ENCODE peak calls at places on chromosomes 4 and X, in ten cellular contexts. G is transverse colon, S is IMR-90, O is ovary, P is NT2/D1, Q is heart right ventricle, W is ascending aorta, M is H9, I is stomach, C is adipocyte. R is an unnamed sample. For H3K27me3, the result is how much of the 10 kb centered on the place peaks cover.

GRCh38 chr4:82648356-82648755 is 86.6 kb upstream of the TMEM150C start:
- DNase-seq in G (no peak), S (peak), O (no peak), P (no peak), Q (no peak), W (no peak), M (no peak), I (no peak), C (no peak), R (no peak)

GRCh38 chr4:145618210-145618911 is 824 bp upstream of the MMAA start:
- DNase-seq in G (peak), S (no peak), O (peak), P (no peak), Q (peak), W (no peak), M (no peak), I (no peak), C (peak), R (peak)

GRCh38 chr4:22515145-22515887 is 550 bp downstream of the ADGRA3 start:
- DNase-seq in G (peak), S (peak), O (peak), P (no peak), Q (peak), W (no peak), M (peak), I (peak), C (peak), R (peak)

GRCh38 chr4:1356181-1356998 is 9.4 kb downstream of the UVSSA start:
- DNase-seq in G (peak), S (peak), O (peak), P (peak), Q (peak), W (no peak), M (peak), I (peak), C (peak), R (peak)

GRCh38 chr4:126144838-126145237 is 830.1 kb downstream of the FAT4 start:
- DNase-seq in G (no peak), S (peak), O (no peak), P (no peak), Q (no peak), W (no peak), M (no peak), I (no peak), C (peak), R (no peak)

GRCh38 chrX:102858826-102859627 is 78.0 kb upstream of the RAB40AL start:
- DNase-seq in G (no peak), S (no peak), O (no peak), P (peak), Q (no peak), W (no peak), M (peak), I (no peak), C (no peak), R (peak)

GRCh38 chrX:31265383-31265782 is 193.5 kb upstream of the FTHL17 start:
- DNase-seq in G (no peak), S (no peak), O (no peak), P (no peak), Q (no peak), W (no peak), M (no peak), I (no peak), C (no peak), R (no peak)

GRCh38 chr4:153114771-153115321 is 89.4 kb upstream of the TRIM2 start:
- DNase-seq in G (no peak), S (peak), O (no peak), P (no peak), Q (no peak), W (no peak), M (no peak), I (peak), C (peak), R (no peak)

GRCh38 chr4:61401771-61402170 is 201.6 kb downstream of the ADGRL3 start:
- DNase-seq in G (no peak), S (no peak), O (no peak), P (no peak), Q (no peak), W (no peak), M (no peak), I (no peak), C (no peak), R (no peak)

GRCh38 chr4:163484906-163485305 is 9.6 kb upstream of the TMA16 start:
- DNase-seq in G (peak), S (peak), O (peak), P (peak), Q (no peak), W (no peak), M (peak), I (peak), C (peak), R (peak)

GRCh38 chr4:86220137-86220536 is 139.7 kb downstream of the MAPK10 start:
- DNase-seq in G (no peak), S (peak), O (no peak), P (no peak), Q (no peak), W (no peak), M (no peak), I (no peak), C (peak), R (no peak)

GRCh38 chr4:182144621-182145359 is 98.4 kb upstream of the TENM3 start:
- DNase-seq in G (no peak), S (peak), O (no peak), P (no peak), Q (no peak), W (no peak), M (peak), I (no peak), C (peak), R (peak)

GRCh38 chr4:2063557-2064275 is 4.6 kb downstream of the NAT8L start:
- DNase-seq in G (no peak), S (no peak), O (no peak), P (no peak), Q (peak), W (no peak), M (no peak), I (no peak), C (no peak), R (no peak)

GRCh38 chrX:123171781-123172180 is 12.3 kb upstream of the GRIA3 start:
- DNase-seq in G (no peak), S (no peak), O (no peak), P (no peak), Q (no peak), W (no peak), M (no peak), I (no peak), C (no peak), R (peak)

GRCh38 chrX:13046035-13046851 is 1.8 kb upstream of the FAM9C start:
- DNase-seq in G (no peak), S (no peak), O (no peak), P (no peak), Q (no peak), W (no peak), M (no peak), I (no peak), C (no peak), R (no peak)

GRCh38 chrX:1462596-1463251 is 10.0 kb upstream of the ASMTL start:
- DNase-seq in G (no peak), S (peak), O (no peak), P (no peak), Q (no peak), W (no peak), M (no peak), I (peak), C (peak), R (no peak)

GRCh38 chr4:152038238-152038637 is 277.4 kb upstream of the GATB start:
- DNase-seq in G (no peak), S (peak), O (no peak), P (no peak), Q (no peak), W (no peak), M (no peak), I (no peak), C (no peak), R (no peak)

GRCh38 chrX:14449773-14450172 is 79.6 kb upstream of the GLRA2 start:
- DNase-seq in G (no peak), S (no peak), O (no peak), P (no peak), Q (no peak), W (no peak), M (no peak), I (no peak), C (no peak), R (no peak)

GRCh38 chr4:141971854-141972253 is 335.5 kb downstream of the IL15 start:
- DNase-seq in G (no peak), S (no peak), O (no peak), P (no peak), Q (no peak), W (no peak), M (no peak), I (no peak), C (no peak), R (peak)

GRCh38 chr4:71133491-71133890 is 140.0 kb downstream of the DCK start:
- DNase-seq in G (no peak), S (peak), O (no peak), P (no peak), Q (no peak), W (no peak), M (no peak), I (no peak), C (no peak), R (no peak)

GRCh38 chr4:71130827-71131603 is 137.6 kb downstream of the DCK start:
- DNase-seq in G (no peak), S (peak), O (no peak), P (no peak), Q (no peak), W (no peak), M (no peak), I (no peak), C (peak), R (peak)

GRCh38 chr4:71136071-71136470 is 142.6 kb downstream of the DCK start:
- DNase-seq in G (no peak), S (no peak), O (no peak), P (no peak), Q (no peak), W (no peak), M (no peak), I (no peak), C (no peak), R (no peak)

GRCh38 chr4:71138007-71138600 is 144.7 kb downstream of the DCK start:
- DNase-seq in G (no peak), S (no peak), O (no peak), P (no peak), Q (no peak), W (no peak), M (no peak), I (no peak), C (no peak), R (no peak)

GRCh38 chr4:71132486-71132885 is 139.0 kb downstream of the DCK start:
- DNase-seq in G (no peak), S (peak), O (no peak), P (no peak), Q (no peak), W (no peak), M (no peak), I (no peak), C (peak), R (no peak)
- H3K27me3 ChIP-seq in G (under half), S (under half), O (under half), P (under half), Q (under half), W (under half), M (under half), I (under half), C (under half), R (under half)

GRCh38 chr4:112517067-112517588 is 1.1 kb upstream of the NEUROG2 start:
- DNase-seq in G (no peak), S (no peak), O (no peak), P (no peak), Q (no peak), W (no peak), M (peak), I (no peak), C (no peak), R (no peak)
- H3K27me3 ChIP-seq in G (half or more), S (half or more), O (under half), P (half or more), Q (half or more), W (half or more), M (half or more), I (half or more), C (half or more), R (half or more)

DNA sequence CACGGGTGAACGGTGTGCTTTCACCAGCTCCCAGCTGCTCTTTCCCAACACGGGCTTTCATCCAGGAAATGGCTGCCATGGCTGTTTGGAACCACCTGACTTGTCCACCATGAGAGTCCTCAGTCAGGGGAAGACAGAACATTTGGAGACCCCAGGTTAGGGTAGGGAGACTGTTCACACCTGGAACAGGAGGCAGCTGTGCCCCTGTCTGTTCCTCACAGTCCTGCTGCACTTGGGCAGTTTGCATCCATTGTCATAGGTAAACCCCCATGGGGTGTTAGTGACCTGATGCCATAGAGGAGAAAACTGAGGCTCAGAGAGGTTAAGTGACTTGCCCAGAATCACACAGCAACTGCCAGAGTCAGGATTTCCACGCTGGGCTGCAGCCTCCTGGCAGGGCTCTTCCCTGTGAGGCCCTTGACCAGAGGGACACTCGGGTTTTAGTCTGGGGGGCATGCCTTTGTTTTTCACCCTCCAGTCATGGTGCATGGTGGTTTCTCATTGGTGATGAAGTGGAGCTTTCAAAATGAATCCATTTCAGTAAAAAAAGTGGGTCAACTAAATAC is 54.5 kb downstream of the TRMT44 start:
- DNase-seq in G (no peak), S (no peak), O (no peak), P (no peak), Q (no peak), W (no peak), M (no peak), I (no peak), C (no peak), R (no peak)
- H3K27me3 ChIP-seq in G (under half), S (under half), O (under half), P (under half), Q (under half), W (under half), M (under half), I (under half), C (under half), R (under half)

GRCh38 chrX:40109288-40110008 is 11.7 kb upstream of the BCOR start:
- DNase-seq in G (peak), S (peak), O (peak), P (no peak), Q (peak), W (no peak), M (peak), I (peak), C (peak), R (peak)

GRCh38 chrX:40106677-40107290 is 9.0 kb upstream of the BCOR start:
- DNase-seq in G (no peak), S (no peak), O (peak), P (no peak), Q (peak), W (no peak), M (peak), I (no peak), C (no peak), R (no peak)

GRCh38 chrX:40107291-40108083 is 9.7 kb upstream of the BCOR start:
- DNase-seq in G (peak), S (no peak), O (peak), P (no peak), Q (peak), W (peak), M (peak), I (peak), C (peak), R (peak)

GRCh38 chrX:40108084-40108958 is 10.6 kb upstream of the BCOR start:
- DNase-seq in G (peak), S (no peak), O (peak), P (no peak), Q (peak), W (no peak), M (peak), I (peak), C (no peak), R (peak)

DNA sequence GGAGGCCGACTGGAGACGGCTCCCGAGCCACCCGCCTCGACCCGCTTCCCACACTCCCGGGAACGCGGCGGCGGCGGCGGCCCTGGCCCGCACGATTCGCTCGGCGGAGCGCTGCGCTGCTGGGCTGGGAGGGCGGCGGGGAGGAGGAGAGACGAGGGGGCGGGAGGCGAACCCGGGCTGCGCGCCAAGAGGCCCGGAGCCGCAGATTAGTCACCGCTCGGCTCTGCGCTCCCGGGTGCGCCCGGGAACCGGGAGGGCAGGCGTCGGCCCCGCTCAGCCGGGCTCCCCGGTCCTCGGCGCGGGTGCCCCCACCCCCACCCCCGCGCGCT is 11.2 kb upstream of the BCOR start:
- DNase-seq in G (peak), S (peak), O (peak), P (no peak), Q (peak), W (no peak), M (peak), I (peak), C (peak), R (peak)
- H3K27me3 ChIP-seq in G (under half), S (under half), O (under half), P (under half), Q (under half), W (under half), M (under half), I (under half), C (under half), R (under half)

DNA sequence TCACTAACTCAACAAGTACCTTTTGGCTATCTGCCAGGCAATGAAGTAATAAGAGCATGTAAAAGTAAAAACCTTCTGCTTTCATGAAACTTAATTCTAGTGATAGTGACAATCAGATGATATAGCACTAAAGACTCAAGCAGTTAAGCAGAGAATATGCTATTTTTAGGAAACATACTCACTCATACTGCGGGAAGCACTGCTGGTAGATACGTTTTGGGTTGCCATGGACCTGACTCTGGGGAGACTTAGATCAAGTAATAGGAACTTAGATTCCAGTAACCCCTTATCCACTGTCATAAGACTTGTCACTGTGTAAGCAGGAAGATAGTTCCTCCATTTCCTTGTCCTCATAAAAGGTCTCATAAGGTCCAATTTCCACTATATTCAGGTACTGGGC is 386.3 kb downstream of the DMD start:
- DNase-seq in G (no peak), S (no peak), O (no peak), P (no peak), Q (no peak), W (no peak), M (no peak), I (no peak), C (no peak), R (no peak)
- H3K27me3 ChIP-seq in G (under half), S (under half), O (under half), P (under half), Q (under half), W (under half), M (under half), I (under half), C (under half), R (under half)

DNA sequence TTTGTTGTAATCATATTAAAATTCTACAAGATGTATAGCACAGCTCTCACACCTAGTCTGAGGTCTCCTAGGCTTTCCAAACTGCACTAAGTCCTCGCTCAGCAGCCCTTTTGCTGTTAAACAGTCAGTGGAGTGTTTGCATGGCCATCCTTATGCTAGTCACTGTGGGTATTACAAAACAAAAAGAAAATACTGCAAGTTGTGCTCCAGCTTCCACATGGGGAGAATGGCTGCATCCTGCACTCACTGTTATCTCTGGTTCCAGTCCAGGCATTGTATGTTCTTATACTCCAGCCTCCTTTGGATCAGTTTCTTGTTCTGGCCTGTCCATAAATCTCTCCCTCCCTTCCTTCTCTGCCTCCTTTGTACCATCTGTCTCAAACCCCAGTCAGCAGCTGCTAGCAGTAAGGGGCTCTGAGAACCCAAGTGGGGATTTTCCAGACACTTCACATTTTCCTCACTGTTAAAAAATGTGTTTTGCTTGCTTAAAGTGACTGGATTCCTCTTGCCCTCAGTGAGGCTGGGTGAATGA is 38.5 kb upstream of the BMP15 start:
- DNase-seq in G (no peak), S (no peak), O (no peak), P (no peak), Q (no peak), W (no peak), M (no peak), I (no peak), C (no peak), R (no peak)
- H3K27me3 ChIP-seq in G (under half), S (under half), O (under half), P (under half), Q (under half), W (under half), M (under half), I (under half), C (under half), R (under half)

DNA sequence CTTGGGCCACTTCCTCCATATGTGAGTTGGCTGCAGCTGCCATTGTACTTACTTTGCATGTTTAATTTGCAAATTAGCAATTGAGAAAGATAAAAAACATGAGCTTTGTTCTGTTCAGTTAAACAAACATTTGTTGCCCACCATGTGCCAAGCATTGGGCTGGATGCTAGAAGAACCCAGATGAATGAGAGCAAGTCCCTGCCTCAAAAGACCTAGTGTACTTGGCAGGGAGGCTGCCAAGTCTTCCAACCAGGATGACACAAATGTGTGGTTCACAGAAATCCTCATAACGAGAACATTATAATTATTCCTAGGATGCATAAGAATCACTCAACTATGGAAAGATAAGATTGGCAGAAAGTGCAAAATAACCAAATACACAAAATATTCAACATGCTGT is 66.7 kb downstream of the GPM6A start:
- DNase-seq in G (no peak), S (no peak), O (no peak), P (no peak), Q (no peak), W (no peak), M (no peak), I (no peak), C (no peak), R (no peak)
- H3K27me3 ChIP-seq in G (under half), S (under half), O (under half), P (under half), Q (under half), W (under half), M (under half), I (under half), C (under half), R (under half)

GRCh38 chrX:69195197-69195596 is 29.9 kb upstream of the PJA1 start:
- DNase-seq in G (no peak), S (no peak), O (no peak), P (no peak), Q (no peak), W (no peak), M (no peak), I (no peak), C (no peak), R (no peak)
- H3K27me3 ChIP-seq in G (under half), S (under half), O (under half), P (under half), Q (under half), W (under half), M (under half), I (under half), C (half or more), R (under half)

R was measured in A673.